ENCODE peak calls at places on chromosomes 4 and X, in four cellular contexts. B, O, A and J are unnamed samples.
A peak's percentile ranks its signal among the peaks of the same experiment; 100 is the strongest.

GRCh38 chr4:110108470-110108869 is 89.9 kb downstream of the ELOVL6 start:
- DNase-seq in B (no peak), A (no peak), O (no peak), J (no peak)

GRCh38 chr4:85993641-85994040 is 366.2 kb downstream of the MAPK10 start:
- DNase-seq in A (no peak), O (no peak), B (no peak), J (no peak)

GRCh38 chr4:52192697-52193096 is 141.6 kb downstream of the SPATA18 start:
- DNase-seq in A (no peak), B (no peak), O (no peak), J (no peak)

GRCh38 chr4:95068401-95068800 is 310.6 kb downstream of the BMPR1B start:
- DNase-seq in B (no peak), A (no peak), O (no peak), J (no peak)

GRCh38 chrX:11553594-11553993 is 112.1 kb downstream of the ARHGAP6 start:
- DNase-seq in B (no peak), O (no peak), A (no peak), J (no peak)

GRCh38 chr4:125187621-125188176 is 127.1 kb upstream of the FAT4 start:
- DNase-seq in O (peak; percentile 5), B (no peak), A (no peak), J (peak; percentile 56)

GRCh38 chrX:132480581-132481203 is 8.1 kb downstream of the MBNL3 start:
- DNase-seq in B (no peak), O (peak; percentile 92), A (peak; percentile 78), J (peak; percentile 49)

GRCh38 chrX:40144576-40144975 is 46.8 kb upstream of the BCOR start:
- DNase-seq in O (no peak), A (no peak), B (no peak), J (no peak)

GRCh38 chr4:55947912-55948725 is 626 bp upstream of the CEP135 start:
- DNase-seq in O (peak; percentile 96), A (peak; percentile 29), B (no peak), J (no peak)

GRCh38 chrX:12309040-12309732 is 170.9 kb downstream of the FRMPD4 start:
- DNase-seq in B (no peak), A (no peak), O (no peak), J (no peak)

GRCh38 chrX:20382518-20383291 is 116.0 kb upstream of the RPS6KA3 start:
- DNase-seq in A (no peak), O (no peak), B (no peak), J (no peak)

GRCh38 chr4:77347341-77347740 is 190.3 kb downstream of the CCNG2 start:
- DNase-seq in O (no peak), A (peak; percentile 55), B (no peak), J (peak; percentile 37)

GRCh38 chr4:79467246-79467932 is 59.4 kb upstream of the GK2 start:
- DNase-seq in O (peak; percentile 3), A (no peak), B (no peak), J (no peak)

GRCh38 chr4:149741186-149741831 is 74.3 kb downstream of the IQCM start:
- DNase-seq in A (no peak), B (no peak), O (no peak), J (no peak)

GRCh38 chr4:82372502-82372873 is 1.3 kb downstream of the HNRNPD start:
- DNase-seq in O (peak; percentile 40), A (peak; percentile 68), B (no peak), J (peak; percentile 43)

GRCh38 chr4:174320501-174321199 is 36.9 kb downstream of the CEP44 start:
- DNase-seq in B (no peak), O (peak; percentile 50), A (no peak), J (no peak)

DNA sequence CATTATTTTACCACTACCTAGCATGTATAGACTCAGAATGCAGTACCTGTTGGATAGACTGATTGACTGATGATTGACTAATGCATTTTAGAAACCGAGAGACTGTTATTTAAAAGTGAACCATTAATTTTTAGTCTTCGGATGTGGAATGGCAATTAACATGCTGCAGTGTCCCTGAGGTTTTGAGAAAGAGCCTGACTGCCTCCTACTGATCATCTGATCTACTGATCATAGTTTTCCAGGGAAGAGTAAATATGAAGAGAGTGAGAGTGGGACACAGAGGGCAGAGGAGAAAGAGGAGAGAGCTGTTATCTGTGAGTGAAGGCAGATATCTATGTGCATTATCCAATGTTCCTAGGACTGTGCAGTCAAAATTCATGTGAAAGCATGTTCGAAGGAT is 764.8 kb downstream of the TRIML1 start:
- DNase-seq in O (no peak), A (no peak), B (no peak), J (no peak)
- TF ChIP-seq CTCF in O (peak; percentile 3), A (no peak), B (no peak), J (no peak)

DNA sequence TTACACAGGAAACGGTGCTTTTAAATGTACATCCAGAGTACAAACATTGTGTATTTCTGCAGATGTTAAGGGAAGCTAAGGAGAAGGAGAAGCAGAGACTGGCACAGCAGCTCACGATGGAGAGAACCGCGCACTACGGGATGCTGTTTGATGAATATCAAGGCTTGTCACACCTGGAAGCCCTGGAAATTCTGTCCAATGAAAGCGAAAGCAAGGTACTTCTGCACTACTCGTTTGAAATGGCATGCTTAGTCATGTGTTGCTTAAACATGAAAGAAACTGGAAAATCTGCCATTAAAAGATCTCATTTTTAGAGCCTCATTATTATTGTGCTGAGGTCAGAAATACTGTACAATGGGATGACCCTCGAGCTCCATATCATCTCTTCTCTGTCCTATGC is 47.3 kb downstream of the FAM114A1 start:
- DNase-seq in O (no peak), A (no peak), B (no peak), J (no peak)
- H3K4me3 ChIP-seq in O (no peak overlapping the region), A (no peak overlapping the region), B (no peak overlapping the region), J (no peak overlapping the region)

GRCh38 chr4:130422255-130422654 is 1326.3 kb downstream of the C4orf33 start:
- DNase-seq in B (no peak), O (no peak), A (no peak), J (no peak)

GRCh38 chr4:130419576-130419975 is 1323.6 kb downstream of the C4orf33 start:
- DNase-seq in O (no peak), A (no peak), B (no peak), J (no peak)

GRCh38 chr4:130424211-130424610 is 1328.3 kb downstream of the C4orf33 start:
- DNase-seq in B (no peak), A (no peak), O (no peak), J (no peak)
- TF ChIP-seq CTCF in B (no peak), A (no peak), O (no peak), J (no peak)

DNA sequence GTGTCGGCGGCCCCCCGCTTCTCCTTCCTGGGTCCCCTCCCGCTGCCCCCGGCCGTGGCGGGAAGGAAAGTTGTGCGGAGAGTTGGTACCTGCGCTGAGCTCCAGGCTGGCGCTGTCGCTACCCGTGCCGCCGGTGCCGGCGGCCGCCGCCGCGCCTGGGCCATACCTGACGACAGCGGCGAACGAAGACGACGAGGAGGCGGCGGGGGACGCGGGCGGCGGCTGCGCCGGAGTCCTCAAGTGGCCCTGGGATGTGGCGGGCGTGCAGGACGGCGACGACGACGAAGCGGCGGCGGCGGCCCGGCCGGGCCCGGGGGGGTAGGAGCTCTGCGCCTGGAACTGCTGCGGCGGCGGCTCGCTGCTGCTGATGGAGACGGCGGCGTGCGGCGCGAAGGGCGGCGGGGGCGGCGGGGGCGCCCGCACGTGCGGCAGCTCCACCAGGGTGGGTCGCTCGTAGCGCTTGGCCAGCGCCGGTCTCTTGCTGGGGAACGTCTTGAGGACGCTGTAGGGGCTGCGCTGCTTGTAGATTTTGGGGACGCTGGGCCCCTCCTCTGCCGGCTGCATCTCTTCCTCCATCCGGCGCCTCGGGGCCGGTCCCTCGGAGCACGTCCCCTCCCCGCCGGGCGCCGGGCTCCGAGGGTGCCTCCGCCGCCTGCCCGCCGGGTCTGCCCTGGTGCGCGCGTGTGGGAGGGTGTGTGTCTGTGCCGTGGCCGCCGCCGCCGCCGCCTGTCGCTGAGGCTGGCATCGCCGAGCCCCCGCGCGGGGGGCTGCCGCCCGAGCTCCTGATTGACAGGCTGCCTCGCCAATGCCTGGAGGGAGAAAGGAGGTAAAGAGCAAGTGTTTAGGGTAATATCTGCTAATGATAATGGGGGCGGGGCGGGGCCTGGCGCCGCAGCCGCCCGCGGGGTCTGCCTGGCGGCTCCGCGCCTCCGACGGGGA is 618 bp downstream of the BEND4 start:
- DNase-seq in B (no peak), A (peak; percentile 22), O (no peak), J (peak; percentile 30)
- H3K4me3 ChIP-seq in B (peak overlapping the region; percentile 58), A (no peak overlapping the region), O (peak overlapping the region; percentile 25), J (peak overlapping the region; percentile 63)

GRCh38 chr4:186792994-186793393 is 69.3 kb upstream of the FAT1 start:
- DNase-seq in B (no peak), A (no peak), O (peak; percentile 86), J (no peak)
- TF ChIP-seq CTCF in B (no peak), A (no peak), O (no peak), J (no peak)

GRCh38 chr4:1833307-1834046 is 22.5 kb downstream of the LETM1 start:
- DNase-seq in O (no peak), B (no peak), A (no peak), J (no peak)
- H3K4me3 ChIP-seq in O (no peak overlapping the region), B (no peak overlapping the region), A (no peak overlapping the region), J (no peak overlapping the region)